ENCODE peak calls at places on chromosomes 12 and 14, in seven cellular contexts. One of them, this sample, is unnamed.

GRCh38 chr14:59320771-59321170 is 132.3 kb downstream of the DAAM1 start:
- DNase-seq in GM06990: no peak
- DNase-seq in brain microvascular endothelial cell: no peak
- DNase-seq in prostate gland: no peak
- DNase-seq in fibroblast of the aortic adventitia: peak
- DNase-seq in K562: no peak
- DNase-seq in foreskin fibroblast: peak
- DNase-seq in this sample: no peak

GRCh38 chr14:101500681-101501080 is 60.6 kb upstream of the DIO3 start:
- DNase-seq in K562: no peak
- DNase-seq in GM06990: no peak
- DNase-seq in prostate gland: no peak
- DNase-seq in foreskin fibroblast: no peak
- DNase-seq in brain microvascular endothelial cell: no peak
- DNase-seq in fibroblast of the aortic adventitia: no peak
- DNase-seq in this sample: no peak

GRCh38 chr12:24909667-24910066 is 39.2 kb downstream of the BCAT1 start:
- DNase-seq in prostate gland: no peak
- DNase-seq in GM06990: no peak
- DNase-seq in foreskin fibroblast: peak
- DNase-seq in fibroblast of the aortic adventitia: peak
- DNase-seq in K562: no peak
- DNase-seq in brain microvascular endothelial cell: peak
- DNase-seq in this sample: peak

GRCh38 chr12:114011711-114012110 is 45.6 kb upstream of the RBM19 start:
- DNase-seq in K562: no peak
- DNase-seq in prostate gland: no peak
- DNase-seq in foreskin fibroblast: no peak
- DNase-seq in GM06990: no peak
- DNase-seq in brain microvascular endothelial cell: no peak
- DNase-seq in fibroblast of the aortic adventitia: no peak
- DNase-seq in this sample: no peak

GRCh38 chr12:78885466-78885865 is 20.9 kb downstream of the SYT1 start:
- DNase-seq in foreskin fibroblast: no peak
- DNase-seq in fibroblast of the aortic adventitia: no peak
- DNase-seq in brain microvascular endothelial cell: no peak
- DNase-seq in prostate gland: no peak
- DNase-seq in GM06990: no peak
- DNase-seq in K562: no peak
- DNase-seq in this sample: no peak

GRCh38 chr12:42450248-42450647 is 124.3 kb downstream of the PPHLN1 start:
- DNase-seq in fibroblast of the aortic adventitia: peak
- DNase-seq in GM06990: no peak
- DNase-seq in foreskin fibroblast: peak
- DNase-seq in brain microvascular endothelial cell: no peak
- DNase-seq in K562: no peak
- DNase-seq in prostate gland: no peak
- DNase-seq in this sample: no peak

GRCh38 chr12:123142518-123142840 is 8.4 kb downstream of the PITPNM2 start:
- DNase-seq in foreskin fibroblast: no peak
- DNase-seq in prostate gland: no peak
- DNase-seq in brain microvascular endothelial cell: no peak
- DNase-seq in GM06990: no peak
- DNase-seq in fibroblast of the aortic adventitia: no peak
- DNase-seq in K562: no peak
- DNase-seq in this sample: no peak

GRCh38 chr12:122681814-122682213 is 21.3 kb downstream of the HCAR2 start:
- DNase-seq in GM06990: no peak
- DNase-seq in K562: no peak
- DNase-seq in brain microvascular endothelial cell: no peak
- DNase-seq in prostate gland: no peak
- DNase-seq in foreskin fibroblast: peak
- DNase-seq in fibroblast of the aortic adventitia: peak
- DNase-seq in this sample: peak

GRCh38 chr14:104973215-104974145 is 4.7 kb downstream of the AHNAK2 start:
- DNase-seq in GM06990: no peak
- DNase-seq in fibroblast of the aortic adventitia: peak
- DNase-seq in brain microvascular endothelial cell: peak
- DNase-seq in prostate gland: peak
- DNase-seq in K562: no peak
- DNase-seq in foreskin fibroblast: peak
- DNase-seq in this sample: peak

GRCh38 chr14:22314183-22314820 is 274.7 kb downstream of the DAD1 start:
- DNase-seq in K562: peak
- DNase-seq in fibroblast of the aortic adventitia: peak
- DNase-seq in prostate gland: peak
- DNase-seq in foreskin fibroblast: peak
- DNase-seq in GM06990: no peak
- DNase-seq in brain microvascular endothelial cell: peak
- DNase-seq in this sample: no peak

GRCh38 chr14:36657409-36658090 is 4.1 kb upstream of the PAX9 start:
- DNase-seq in foreskin fibroblast: peak
- DNase-seq in fibroblast of the aortic adventitia: no peak
- DNase-seq in K562: no peak
- DNase-seq in prostate gland: peak
- DNase-seq in GM06990: no peak
- DNase-seq in brain microvascular endothelial cell: no peak
- DNase-seq in this sample: no peak
- H3K4me3 ChIP-seq in foreskin fibroblast: no peak
- H3K4me3 ChIP-seq in fibroblast of the aortic adventitia: no peak
- H3K4me3 ChIP-seq in K562: no peak
- H3K4me3 ChIP-seq in prostate gland: peak
- H3K4me3 ChIP-seq in GM06990: no peak
- H3K4me3 ChIP-seq in brain microvascular endothelial cell: no peak
- H3K4me3 ChIP-seq in this sample: no peak

GRCh38 chr14:60488175-60488574 is 2.3 kb upstream of the C14orf39 start:
- DNase-seq in GM06990: no peak
- DNase-seq in K562: no peak
- DNase-seq in foreskin fibroblast: no peak
- DNase-seq in prostate gland: no peak
- DNase-seq in fibroblast of the aortic adventitia: no peak
- DNase-seq in brain microvascular endothelial cell: no peak
- DNase-seq in this sample: no peak
- TF ChIP-seq CTCF in GM06990: no peak
- TF ChIP-seq CTCF in K562: no peak
- TF ChIP-seq CTCF in foreskin fibroblast: no peak
- TF ChIP-seq CTCF in prostate gland: no peak
- TF ChIP-seq CTCF in fibroblast of the aortic adventitia: peak
- TF ChIP-seq CTCF in brain microvascular endothelial cell: no peak
- TF ChIP-seq CTCF in this sample: no peak

GRCh38 chr12:89212339-89212771 is 139.9 kb downstream of the DUSP6 start:
- DNase-seq in GM06990: no peak
- DNase-seq in K562: no peak
- DNase-seq in foreskin fibroblast: peak
- DNase-seq in fibroblast of the aortic adventitia: peak
- DNase-seq in prostate gland: peak
- DNase-seq in brain microvascular endothelial cell: no peak
- DNase-seq in this sample: no peak

GRCh38 chr12:89213139-89213538 is 139.2 kb downstream of the DUSP6 start:
- DNase-seq in GM06990: no peak
- DNase-seq in prostate gland: peak
- DNase-seq in fibroblast of the aortic adventitia: no peak
- DNase-seq in foreskin fibroblast: no peak
- DNase-seq in brain microvascular endothelial cell: no peak
- DNase-seq in K562: no peak
- DNase-seq in this sample: no peak

GRCh38 chr12:89217472-89217871 is 134.8 kb downstream of the DUSP6 start:
- DNase-seq in K562: no peak
- DNase-seq in foreskin fibroblast: peak
- DNase-seq in GM06990: no peak
- DNase-seq in brain microvascular endothelial cell: no peak
- DNase-seq in prostate gland: no peak
- DNase-seq in fibroblast of the aortic adventitia: no peak
- DNase-seq in this sample: no peak

GRCh38 chr12:89213747-89214146 is 138.6 kb downstream of the DUSP6 start:
- DNase-seq in prostate gland: no peak
- DNase-seq in fibroblast of the aortic adventitia: no peak
- DNase-seq in K562: no peak
- DNase-seq in GM06990: no peak
- DNase-seq in brain microvascular endothelial cell: no peak
- DNase-seq in foreskin fibroblast: no peak
- DNase-seq in this sample: no peak

DNA sequence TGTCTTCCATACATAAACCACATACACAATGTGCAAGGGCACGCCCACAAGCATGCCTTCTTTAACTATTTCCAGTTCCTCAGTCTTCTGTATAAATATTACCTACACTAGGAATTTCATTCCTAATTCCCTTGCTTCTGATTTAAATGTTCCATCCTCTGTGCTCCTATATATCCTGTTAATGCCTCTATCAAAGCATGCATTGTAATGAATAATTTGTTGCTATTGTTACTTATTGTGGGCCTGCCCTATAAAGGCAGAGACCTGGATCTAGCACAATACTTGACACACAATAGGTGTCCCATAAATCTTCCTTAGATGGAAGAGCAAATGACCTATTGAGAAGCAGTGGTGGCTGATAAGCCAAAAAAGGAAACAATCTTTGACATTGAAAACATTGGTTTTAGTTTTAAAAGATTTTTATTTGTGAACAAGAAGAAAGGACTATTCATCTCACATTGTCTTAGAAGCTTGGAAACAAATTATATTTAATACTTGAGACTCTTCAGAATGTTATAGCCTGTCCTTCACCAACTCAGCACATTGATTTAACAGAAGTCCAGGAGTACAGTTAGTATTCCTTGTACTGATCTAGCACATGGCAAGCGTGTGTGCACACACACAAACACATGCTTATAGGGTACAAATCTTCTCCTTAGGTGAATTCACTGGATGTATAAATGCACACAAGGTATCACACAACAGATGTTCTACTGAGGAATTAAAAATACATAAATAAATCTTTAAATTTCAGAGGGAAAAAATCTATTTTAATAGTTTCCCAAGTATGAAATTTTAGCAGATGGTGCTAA is 136.0 kb downstream of the DUSP6 start:
- DNase-seq in K562: no peak
- DNase-seq in fibroblast of the aortic adventitia: no peak
- DNase-seq in foreskin fibroblast: no peak
- DNase-seq in prostate gland: no peak
- DNase-seq in GM06990: no peak
- DNase-seq in brain microvascular endothelial cell: no peak
- DNase-seq in this sample: no peak
- H3K4me3 ChIP-seq in K562: no peak
- H3K4me3 ChIP-seq in fibroblast of the aortic adventitia: no peak
- H3K4me3 ChIP-seq in foreskin fibroblast: no peak
- H3K4me3 ChIP-seq in prostate gland: no peak
- H3K4me3 ChIP-seq in GM06990: no peak
- H3K4me3 ChIP-seq in brain microvascular endothelial cell: no peak
- H3K4me3 ChIP-seq in this sample: no peak

DNA sequence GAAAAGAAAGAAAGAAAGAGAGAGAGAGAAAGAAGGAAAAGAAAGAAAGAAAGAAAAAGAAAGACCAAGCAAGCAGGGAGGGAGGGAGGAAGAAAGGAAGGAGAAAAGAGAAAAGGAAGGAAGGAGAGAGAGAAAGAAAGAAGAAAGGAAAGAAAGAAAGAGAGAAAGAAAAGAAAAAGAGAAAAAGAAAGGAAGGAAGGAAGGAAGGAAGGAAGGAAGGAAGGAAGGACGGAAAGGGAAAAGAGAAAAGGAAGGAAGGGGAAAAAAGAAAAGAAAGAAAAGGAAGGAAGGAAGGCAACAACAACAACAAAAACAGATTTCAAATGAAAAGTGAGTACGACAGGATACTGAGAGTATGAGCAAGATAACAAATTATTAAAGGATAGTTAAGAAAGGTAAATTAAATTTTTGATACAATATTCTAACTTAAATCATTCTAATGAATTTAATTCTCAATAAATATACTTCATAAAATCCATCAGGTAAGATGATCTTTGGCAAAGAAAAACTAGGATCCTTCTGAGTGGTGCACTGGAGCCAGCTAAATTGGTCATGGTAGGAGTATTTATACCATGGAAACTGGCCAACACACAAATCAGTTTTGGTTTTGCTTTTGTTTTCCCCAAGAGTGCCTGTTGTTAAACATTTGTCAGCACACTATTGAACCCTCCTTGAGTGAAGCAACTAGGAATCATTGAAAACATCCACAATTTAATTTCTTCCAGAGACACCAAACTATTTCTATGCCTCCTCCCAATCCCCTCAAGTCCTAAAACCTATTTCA is 56.1 kb upstream of the DYRK2 start:
- DNase-seq in K562: no peak
- DNase-seq in brain microvascular endothelial cell: peak
- DNase-seq in foreskin fibroblast: peak
- DNase-seq in fibroblast of the aortic adventitia: peak
- DNase-seq in prostate gland: peak
- DNase-seq in GM06990: no peak
- DNase-seq in this sample: peak
- TF ChIP-seq CTCF in K562: no peak
- TF ChIP-seq CTCF in brain microvascular endothelial cell: no peak
- TF ChIP-seq CTCF in foreskin fibroblast: no peak
- TF ChIP-seq CTCF in fibroblast of the aortic adventitia: no peak
- TF ChIP-seq CTCF in prostate gland: no peak
- TF ChIP-seq CTCF in GM06990: no peak
- TF ChIP-seq CTCF in this sample: no peak

GRCh38 chr12:32891956-32892355 is 4.6 kb downstream of the PKP2 start:
- DNase-seq in GM06990: no peak
- DNase-seq in prostate gland: no peak
- DNase-seq in foreskin fibroblast: no peak
- DNase-seq in fibroblast of the aortic adventitia: peak
- DNase-seq in brain microvascular endothelial cell: peak
- DNase-seq in K562: no peak
- DNase-seq in this sample: no peak
- H3K4me3 ChIP-seq in GM06990: no peak
- H3K4me3 ChIP-seq in prostate gland: no peak
- H3K4me3 ChIP-seq in foreskin fibroblast: no peak
- H3K4me3 ChIP-seq in fibroblast of the aortic adventitia: no peak
- H3K4me3 ChIP-seq in brain microvascular endothelial cell: no peak
- H3K4me3 ChIP-seq in K562: no peak
- H3K4me3 ChIP-seq in this sample: no peak

GRCh38 chr12:124273630-124274029 is 21.3 kb upstream of the RFLNA start:
- DNase-seq in fibroblast of the aortic adventitia: peak
- DNase-seq in foreskin fibroblast: peak
- DNase-seq in prostate gland: no peak
- DNase-seq in brain microvascular endothelial cell: peak
- DNase-seq in GM06990: peak
- DNase-seq in K562: peak
- DNase-seq in this sample: no peak
- TF ChIP-seq CTCF in fibroblast of the aortic adventitia: peak
- TF ChIP-seq CTCF in foreskin fibroblast: peak
- TF ChIP-seq CTCF in prostate gland: no peak
- TF ChIP-seq CTCF in brain microvascular endothelial cell: peak
- TF ChIP-seq CTCF in GM06990: peak
- TF ChIP-seq CTCF in K562: peak
- TF ChIP-seq CTCF in this sample: peak

DNA sequence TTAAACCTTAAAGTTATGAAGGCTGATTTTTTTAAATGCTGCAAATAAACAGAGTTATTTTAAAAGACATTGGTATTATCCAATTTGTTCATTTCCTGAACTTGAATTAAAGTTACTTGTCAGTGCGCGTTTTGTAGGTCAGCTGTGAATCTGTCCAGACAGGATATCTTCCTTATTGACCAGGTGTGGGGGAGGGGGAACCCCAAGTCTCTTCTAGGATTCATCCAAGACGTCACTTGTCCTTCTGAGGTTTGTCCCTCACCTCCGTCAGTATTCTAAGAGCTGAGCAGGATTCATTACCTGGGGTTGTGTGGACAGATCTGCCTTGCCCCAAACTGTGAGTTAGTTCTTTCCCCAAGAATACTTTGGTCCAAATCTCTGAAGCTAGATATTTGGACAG is 8.8 kb upstream of the PRIMA1 start:
- DNase-seq in K562: no peak
- DNase-seq in brain microvascular endothelial cell: no peak
- DNase-seq in fibroblast of the aortic adventitia: no peak
- DNase-seq in prostate gland: peak
- DNase-seq in foreskin fibroblast: no peak
- DNase-seq in GM06990: no peak
- DNase-seq in this sample: no peak
- H3K4me3 ChIP-seq in K562: no peak
- H3K4me3 ChIP-seq in brain microvascular endothelial cell: no peak
- H3K4me3 ChIP-seq in fibroblast of the aortic adventitia: no peak
- H3K4me3 ChIP-seq in prostate gland: no peak
- H3K4me3 ChIP-seq in foreskin fibroblast: no peak
- H3K4me3 ChIP-seq in GM06990: no peak
- H3K4me3 ChIP-seq in this sample: no peak

GRCh38 chr12:49294804-49295086 is 202 bp upstream of the PRPH start:
- DNase-seq in foreskin fibroblast: no peak
- DNase-seq in brain microvascular endothelial cell: no peak
- DNase-seq in fibroblast of the aortic adventitia: no peak
- DNase-seq in prostate gland: no peak
- DNase-seq in GM06990: no peak
- DNase-seq in K562: no peak
- DNase-seq in this sample: no peak
- TF ChIP-seq CTCF in foreskin fibroblast: no peak
- TF ChIP-seq CTCF in brain microvascular endothelial cell: no peak
- TF ChIP-seq CTCF in fibroblast of the aortic adventitia: no peak
- TF ChIP-seq CTCF in prostate gland: no peak
- TF ChIP-seq CTCF in GM06990: no peak
- TF ChIP-seq CTCF in K562: no peak
- TF ChIP-seq CTCF in this sample: no peak